ENCODE peak calls at places on chromosomes 1 and 21, in four cellular contexts. C, U, Z and R are unnamed samples.

GRCh38 chr1:167221126-167221803 is 579 bp downstream of the POU2F1 start:
- DNase-seq in C (peak; percentile 79), U (no peak), Z (peak; percentile 65), R (peak; percentile 60)

GRCh38 chr1:226603030-226603960 is 54.7 kb downstream of the STUM start:
- DNase-seq in C (no peak), U (peak; percentile 83), Z (no peak), R (no peak)

GRCh38 chr1:172826096-172826741 is 167.3 kb downstream of the FASLG start:
- DNase-seq in C (no peak), U (peak; percentile 77), Z (peak; percentile 38), R (no peak)

GRCh38 chr1:25817840-25818501 is 1.8 kb upstream of the MTFR1L start:
- DNase-seq in C (no peak), U (no peak), Z (peak; percentile 58), R (no peak)

GRCh38 chr1:67342002-67342890 is 34.6 kb downstream of the IL12RB2 start:
- DNase-seq in C (no peak), U (no peak), Z (no peak), R (no peak)

GRCh38 chr1:55604194-55604593 is 389.0 kb upstream of the USP24 start:
- DNase-seq in C (no peak), U (no peak), Z (no peak), R (no peak)

GRCh38 chr1:26826261-26827201 is at the start of gene ZDHHC18:
- DNase-seq in C (no peak), U (peak; percentile 82), Z (peak; percentile 98), R (peak; percentile 79)

GRCh38 chr1:11740258-11741192 is 4.6 kb downstream of the AGTRAP start:
- DNase-seq in C (no peak), U (no peak), Z (no peak), R (no peak)

GRCh38 chr1:213830371-213830770 is 157.4 kb upstream of the PROX1 start:
- DNase-seq in C (no peak), U (no peak), Z (no peak), R (no peak)

GRCh38 chr1:92968138-92969032 is 7.1 kb upstream of the DIPK1A start:
- DNase-seq in C (no peak), U (no peak), Z (peak; percentile 38), R (no peak)

GRCh38 chr21:32392299-32392879 is 423 bp downstream of the URB1 start:
- DNase-seq in C (no peak), U (no peak), Z (no peak), R (no peak)

GRCh38 chr1:190578531-190578930 is 100.9 kb upstream of the BRINP3 start:
- DNase-seq in C (no peak), U (no peak), Z (no peak), R (no peak)

GRCh38 chr1:83857108-83857507 is 141.8 kb downstream of the TTLL7 start:
- DNase-seq in C (no peak), U (no peak), Z (peak; percentile 61), R (no peak)

GRCh38 chr1:33383974-33384767 is 46.7 kb downstream of the PHC2 start:
- DNase-seq in C (no peak), U (no peak), Z (no peak), R (no peak)

GRCh38 chr1:62725255-62725654 is 37.1 kb upstream of the DOCK7 start:
- DNase-seq in C (no peak), U (no peak), Z (no peak), R (no peak)

GRCh38 chr1:63951076-63951946 is 177.5 kb downstream of the ROR1 start:
- DNase-seq in C (no peak), U (no peak), Z (no peak), R (no peak)

GRCh38 chr1:65067491-65068201 is 80.4 kb upstream of the AK4 start:
- DNase-seq in C (peak; percentile 84), U (peak; percentile 89), Z (peak; percentile 86), R (peak; percentile 50)

GRCh38 chr1:223515416-223515815 is 122.2 kb downstream of the CCDC185 start:
- DNase-seq in C (no peak), U (no peak), Z (no peak), R (no peak)

GRCh38 chr1:1171551-1172340 is 1.9 kb upstream of the TTLL10 start:
- DNase-seq in C (no peak), U (no peak), Z (peak; percentile 41), R (peak; percentile 83)

GRCh38 chr1:230849451-230850194 is 18.7 kb downstream of the C1orf198 start:
- DNase-seq in C (peak; percentile 90), U (peak; percentile 84), Z (no peak), R (no peak)

DNA sequence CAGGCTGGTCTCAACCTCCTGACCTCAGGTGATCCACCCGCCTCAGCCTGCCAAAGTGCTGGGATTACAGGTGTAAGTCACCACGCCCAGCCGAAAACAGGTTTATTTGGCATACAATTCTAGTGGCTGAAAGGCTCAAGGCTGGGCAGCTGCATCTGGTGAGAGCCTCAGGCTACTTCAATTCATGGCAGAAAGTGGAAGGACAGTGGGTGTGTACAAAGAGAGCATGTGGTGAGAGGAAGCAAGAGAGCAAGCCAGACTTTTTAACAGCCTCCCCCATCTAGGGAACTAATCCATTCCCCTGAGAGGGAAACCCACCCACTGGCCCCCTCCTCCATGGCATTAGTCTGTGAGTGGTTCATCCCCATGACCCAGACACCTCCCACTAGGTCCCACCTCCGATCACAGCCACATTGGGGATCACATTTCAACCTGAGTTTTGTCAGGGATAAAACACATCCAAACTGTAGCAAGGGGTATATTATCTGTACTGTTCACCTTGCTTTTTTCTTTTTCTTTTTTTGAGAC is 9.5 kb downstream of the BMP8A start:
- DNase-seq in C (no peak), U (no peak), Z (no peak), R (no peak)
- TF ChIP-seq CTCF in C (no peak), U (no peak), Z (no peak), R (no peak)

GRCh38 chr21:26717146-26717739 is 128.0 kb downstream of the ADAMTS1 start:
- DNase-seq in C (no peak), U (no peak), Z (peak; percentile 24), R (no peak)
- TF ChIP-seq CTCF in C (peak; percentile 47), U (no peak), Z (peak; percentile 72), R (peak; percentile 69)

GRCh38 chr1:119451158-119451557 is 36.2 kb downstream of the HSD3B2 start:
- DNase-seq in C (no peak), U (no peak), Z (no peak), R (no peak)

GRCh38 chr1:119449964-119450363 is 35.0 kb downstream of the HSD3B2 start:
- DNase-seq in C (no peak), U (no peak), Z (no peak), R (no peak)

GRCh38 chr1:119452085-119452484 is 37.1 kb downstream of the HSD3B2 start:
- DNase-seq in C (no peak), U (no peak), Z (no peak), R (no peak)

GRCh38 chr1:119447344-119447743 is 32.4 kb downstream of the HSD3B2 start:
- DNase-seq in C (no peak), U (no peak), Z (no peak), R (no peak)

DNA sequence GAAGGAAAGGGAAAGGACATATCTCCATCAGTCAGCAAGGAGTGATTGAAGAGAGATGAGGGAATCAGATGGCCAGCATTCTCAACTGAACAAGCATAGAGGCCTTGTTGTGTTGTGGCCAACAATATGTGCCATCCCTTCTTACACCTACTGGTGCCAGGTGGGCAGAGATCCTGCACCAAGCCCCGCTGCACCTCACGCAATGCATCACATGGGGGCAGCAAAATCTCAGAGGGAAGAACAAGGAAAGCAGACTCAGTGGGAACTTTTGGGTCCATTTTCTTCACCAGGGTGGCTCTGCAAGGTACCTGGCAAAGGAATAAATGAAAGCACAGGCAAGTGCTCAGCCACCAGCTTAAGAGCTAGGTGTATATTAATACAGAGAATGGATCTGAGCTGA is 33.2 kb downstream of the HSD3B2 start:
- DNase-seq in C (no peak), U (no peak), Z (no peak), R (no peak)
- TF ChIP-seq CTCF in C (no peak), U (no peak), Z (no peak), R (no peak)

GRCh38 chr1:18323259-18323658 is 157.5 kb upstream of the KLHDC7A start:
- DNase-seq in C (no peak), U (no peak), Z (no peak), R (no peak)

GRCh38 chr1:18326171-18326950 is 154.4 kb upstream of the KLHDC7A start:
- DNase-seq in C (no peak), U (no peak), Z (no peak), R (no peak)

GRCh38 chr1:18322353-18323032 is 158.2 kb upstream of the KLHDC7A start:
- DNase-seq in C (no peak), U (no peak), Z (peak; percentile 58), R (no peak)

GRCh38 chr1:18325151-18325550 is 155.6 kb upstream of the KLHDC7A start:
- DNase-seq in C (no peak), U (no peak), Z (no peak), R (no peak)

GRCh38 chr1:18324246-18324645 is 156.5 kb upstream of the KLHDC7A start:
- DNase-seq in C (no peak), U (no peak), Z (no peak), R (no peak)
- TF ChIP-seq CTCF in C (no peak), U (no peak), Z (no peak), R (no peak)

GRCh38 chr1:161180643-161181042 is 3.3 kb upstream of the B4GALT3 start:
- DNase-seq in C (no peak), U (no peak), Z (no peak), R (no peak)
- TF ChIP-seq CTCF in C (no peak), U (no peak), Z (peak; percentile 50), R (no peak)

DNA sequence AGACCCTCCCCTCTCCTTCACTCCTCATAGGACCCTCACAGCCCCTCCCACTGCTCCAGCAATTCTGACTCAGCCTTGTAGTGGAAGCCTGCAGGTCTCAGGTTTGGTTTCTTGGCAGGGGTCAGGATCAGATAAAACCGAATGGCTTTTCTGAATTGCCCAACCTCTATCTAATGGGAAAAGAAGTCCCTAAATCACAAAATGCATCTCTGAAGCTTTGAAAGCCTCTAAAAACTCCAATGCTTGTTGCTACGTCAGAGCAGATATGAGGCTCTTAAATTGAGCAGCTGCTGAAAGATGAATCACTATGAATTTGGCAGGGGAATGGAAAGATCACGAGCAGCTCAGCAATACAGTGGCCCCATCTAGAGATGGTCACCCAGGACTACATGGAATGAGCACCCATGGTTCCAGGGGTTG is 74.5 kb downstream of the NID1 start:
- DNase-seq in C (no peak), U (no peak), Z (no peak), R (no peak)
- TF ChIP-seq CTCF in C (no peak), U (no peak), Z (no peak), R (no peak)

DNA sequence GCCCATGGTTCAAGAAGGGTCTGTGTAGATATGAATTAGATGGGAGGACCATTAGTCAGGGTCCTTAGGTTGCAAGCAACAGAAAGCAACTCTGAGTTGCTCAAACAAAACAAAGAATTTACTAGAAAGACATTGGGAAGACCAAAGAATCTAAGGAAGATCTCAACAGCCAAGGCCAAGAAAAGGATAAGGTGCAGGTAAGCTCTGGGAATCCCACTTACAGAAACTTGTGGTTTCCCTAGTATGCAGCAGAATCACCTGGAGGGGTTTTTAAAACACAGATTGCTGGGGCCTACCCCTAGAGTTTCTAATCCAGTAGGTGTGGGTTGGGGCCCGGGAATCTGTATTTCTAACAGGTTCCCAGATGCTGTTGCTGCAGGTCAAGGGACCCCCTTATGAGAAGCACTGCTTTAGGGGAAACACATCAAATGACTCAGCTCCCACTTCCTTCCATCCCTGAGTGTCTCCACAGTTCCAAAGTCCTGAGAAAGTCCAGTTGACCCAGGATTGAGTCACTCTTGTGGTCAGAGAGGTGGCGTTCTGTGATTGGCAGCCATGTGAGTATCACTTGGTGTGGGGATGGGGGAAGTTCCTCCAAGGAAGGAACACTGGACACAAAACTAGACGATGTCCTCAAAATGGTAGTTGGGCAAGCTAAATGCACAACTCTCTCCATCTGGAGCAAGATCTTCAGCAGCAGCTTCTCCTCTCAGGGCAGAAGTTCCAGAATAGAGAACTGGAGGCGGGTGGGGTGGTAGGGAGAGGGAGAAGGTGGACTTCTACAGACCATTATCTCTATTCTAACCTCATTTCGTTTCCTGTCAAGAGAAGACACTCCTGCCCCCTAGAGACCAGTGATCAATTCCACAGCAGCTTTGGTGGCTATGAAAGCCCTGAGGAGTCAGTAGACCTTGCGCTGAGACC is 24.2 kb upstream of the EYA3 start:
- DNase-seq in C (no peak), U (no peak), Z (no peak), R (no peak)
- TF ChIP-seq CTCF in C (no peak), U (no peak), Z (peak; percentile 50), R (no peak)